ENCODE peak calls at places on chromosomes 13 and 19, in four cellular contexts. M is OCI-LY7, K is body of pancreas, R is Peyer's patch. O is an unnamed sample.

GRCh38 chr19:41027273-41027967 is 36.3 kb downstream of the CYP2B6 start:
- DNase-seq in K (no peak), M (no peak), R (no peak), O (no peak)

GRCh38 chr13:99905224-99905623 is 66.3 kb downstream of the ZIC5 start:
- DNase-seq in M (no peak), K (no peak), R (no peak), O (no peak)

GRCh38 chr19:7505288-7505681 is 10.6 kb upstream of the ZNF358 start:
- DNase-seq in M (no peak), K (no peak), R (no peak), O (peak; percentile 50)

GRCh38 chr13:22748866-22749586 is 431.8 kb upstream of the SGCG start:
- DNase-seq in M (no peak), R (no peak), K (no peak), O (no peak)

GRCh38 chr19:46133101-46133627 is 8.7 kb upstream of the IGFL3 start:
- DNase-seq in K (peak; percentile 39), R (no peak), M (no peak), O (peak; percentile 29)

GRCh38 chr13:71417205-71417604 is 449.8 kb downstream of the DACH1 start:
- DNase-seq in M (no peak), K (no peak), R (no peak), O (no peak)

GRCh38 chr13:87334176-87334575 is 337.0 kb upstream of the SLITRK5 start:
- DNase-seq in R (no peak), K (no peak), M (no peak), O (no peak)

GRCh38 chr13:48526269-48526668 is 6.6 kb downstream of the RCBTB2 start:
- DNase-seq in K (no peak), M (no peak), R (no peak), O (no peak)

GRCh38 chr13:76225815-76226489 is 589.8 kb downstream of the LMO7 start:
- DNase-seq in R (no peak), K (no peak), M (no peak), O (no peak)

GRCh38 chr19:1833540-1833939 is 14.7 kb downstream of the REXO1 start:
- DNase-seq in M (no peak), K (peak; percentile 58), R (no peak), O (no peak)

GRCh38 chr13:112103260-112103843 is 36.4 kb downstream of the SOX1 start:
- DNase-seq in R (no peak), M (no peak), K (no peak), O (no peak)

GRCh38 chr19:29446331-29446730 is 79.5 kb upstream of the VSTM2B start:
- DNase-seq in R (no peak), K (no peak), M (no peak), O (no peak)

GRCh38 chr13:42110410-42111155 is 62.1 kb downstream of the DGKH start:
- DNase-seq in M (peak; percentile 69), K (no peak), R (no peak), O (peak; percentile 30)

GRCh38 chr19:2552859-2553258 is 76.9 kb downstream of the GADD45B start:
- DNase-seq in M (peak; percentile 78), K (no peak), R (peak; percentile 65), O (no peak)

GRCh38 chr19:19276851-19277250 is 3.8 kb upstream of the TM6SF2 start:
- DNase-seq in K (no peak), R (no peak), M (no peak), O (no peak)

GRCh38 chr13:23758783-23759527 is 130.2 kb downstream of the MIPEP start:
- DNase-seq in R (no peak), K (no peak), M (no peak), O (no peak)

GRCh38 chr19:53037101-53038097 is 7.1 kb upstream of the ERVV-2 start:
- DNase-seq in K (peak; percentile 13), R (no peak), M (no peak), O (peak; percentile 19)

GRCh38 chr19:18939922-18940775 is 868 bp downstream of the HOMER3 start:
- DNase-seq in R (no peak), K (peak; percentile 50), M (no peak), O (peak; percentile 36)

GRCh38 chr13:91520952-91521351 is 122.5 kb downstream of the GPC5 start:
- DNase-seq in K (no peak), R (no peak), M (no peak), O (no peak)

GRCh38 chr19:46386151-46386550 is 27.2 kb downstream of the CCDC8 start:
- DNase-seq in K (peak; percentile 7), R (no peak), M (no peak), O (no peak)

GRCh38 chr13:40176242-40176641 is 490.2 kb downstream of the FOXO1 start:
- DNase-seq in R (no peak), M (no peak), K (no peak), O (no peak)

GRCh38 chr13:106464076-106464475 is 71.4 kb downstream of the EFNB2 start:
- DNase-seq in K (no peak), M (no peak), R (no peak), O (no peak)

GRCh38 chr13:25286308-25286968 is 850 bp downstream of the MTMR6 start:
- DNase-seq in K (peak; percentile 18), R (peak; percentile 62), M (peak; percentile 72), O (peak; percentile 46)

GRCh38 chr13:31611214-31611613 is 128.1 kb upstream of the RXFP2 start:
- DNase-seq in R (no peak), K (no peak), M (no peak), O (no peak)

GRCh38 chr19:32339988-32340874 is 5.2 kb upstream of the ZNF507 start:
- DNase-seq in K (peak; percentile 73), R (peak; percentile 47), M (peak; percentile 44), O (peak; percentile 66)

GRCh38 chr13:20182231-20182846 is 10.4 kb downstream of the GJB2 start:
- DNase-seq in M (peak; percentile 73), K (peak; percentile 61), R (no peak), O (no peak)

GRCh38 chr13:65540064-65540635 is 1690.0 kb downstream of the PCDH9 start:
- DNase-seq in R (no peak), K (no peak), M (no peak), O (no peak)

GRCh38 chr13:21707586-21707985 is 36.7 kb downstream of the FGF9 start:
- DNase-seq in K (no peak), M (no peak), R (no peak), O (no peak)

GRCh38 chr19:44755219-44755618 is 6.7 kb downstream of the BCL3 start:
- DNase-seq in R (no peak), K (no peak), M (no peak), O (no peak)
- H3K27ac ChIP-seq in R (peak overlapping the region; percentile 93), K (peak overlapping the region; percentile 91), M (peak overlapping the region; percentile 95), O (peak overlapping the region; percentile 99)

DNA sequence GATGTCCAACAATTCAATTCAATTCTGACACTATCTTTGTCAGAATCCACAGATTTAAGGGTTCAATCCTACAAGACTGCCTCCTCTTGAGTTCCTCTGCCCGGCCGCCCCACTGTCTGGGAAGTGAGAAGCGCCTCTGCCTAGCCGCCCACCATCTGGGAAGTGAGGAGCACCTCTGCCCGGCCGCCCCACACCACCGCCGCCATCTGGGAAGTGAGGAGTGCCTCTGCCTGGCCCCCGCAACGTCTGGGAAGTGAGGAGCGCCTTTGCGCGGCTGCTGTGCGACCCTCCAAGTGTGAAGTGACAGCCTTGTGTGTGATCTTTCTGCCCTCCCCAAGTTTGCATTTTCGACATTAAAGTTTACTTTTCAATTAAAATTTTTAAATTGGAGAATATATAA is 6.0 kb downstream of the ZNF614 start:
- DNase-seq in K (no peak), R (no peak), M (no peak), O (no peak)
- H3K9me3 ChIP-seq in K (no peaks in the 10 kb centered on the region), R (peaks cover 15% of the 10 kb centered on the region), M (peaks cover 20% of the 10 kb centered on the region), O (peaks cover 4% of the 10 kb centered on the region)

GRCh38 chr13:98752111-98752941 is at the start of gene SLC15A1:
- DNase-seq in R (no peak), K (peak; percentile 48), M (no peak), O (no peak)

GRCh38 chr13:98751397-98752110 is 918 bp downstream of the SLC15A1 start:
- DNase-seq in K (peak; percentile 60), R (no peak), M (no peak), O (no peak)

GRCh38 chr13:98755729-98756128 is 3.3 kb upstream of the SLC15A1 start:
- DNase-seq in M (no peak), R (no peak), K (no peak), O (no peak)

GRCh38 chr13:98752942-98753290 is 444 bp upstream of the SLC15A1 start:
- DNase-seq in M (no peak), R (no peak), K (no peak), O (no peak)

GRCh38 chr13:98755116-98755515 is 2.6 kb upstream of the SLC15A1 start:
- DNase-seq in R (no peak), K (no peak), M (no peak), O (no peak)
- H3K4me1 ChIP-seq in R (no peaks in the 10 kb centered on the region), K (peaks cover 15% of the 10 kb centered on the region), M (no peaks in the 10 kb centered on the region), O (no peaks in the 10 kb centered on the region)

GRCh38 chr13:27006519-27007161 is 165.0 kb downstream of the USP12 start:
- DNase-seq in K (peak; percentile 57), M (no peak), R (no peak), O (peak; percentile 65)
- H3K27ac ChIP-seq in K (no peak overlapping the region), M (no peak overlapping the region), R (no peak overlapping the region), O (no peak overlapping the region)

GRCh38 chr19:54646331-54646841 is 16.1 kb downstream of the LILRB1 start:
- DNase-seq in R (no peak), M (no peak), K (no peak), O (no peak)

GRCh38 chr19:54653181-54653809 is 9.5 kb upstream of the LILRB4 start:
- DNase-seq in M (peak; percentile 51), R (no peak), K (no peak), O (no peak)

GRCh38 chr19:54648129-54648528 is 14.7 kb upstream of the LILRB4 start:
- DNase-seq in M (no peak), K (no peak), R (no peak), O (no peak)

GRCh38 chr19:54654447-54655321 is 8.1 kb upstream of the LILRB4 start:
- DNase-seq in M (no peak), R (no peak), K (no peak), O (no peak)

DNA sequence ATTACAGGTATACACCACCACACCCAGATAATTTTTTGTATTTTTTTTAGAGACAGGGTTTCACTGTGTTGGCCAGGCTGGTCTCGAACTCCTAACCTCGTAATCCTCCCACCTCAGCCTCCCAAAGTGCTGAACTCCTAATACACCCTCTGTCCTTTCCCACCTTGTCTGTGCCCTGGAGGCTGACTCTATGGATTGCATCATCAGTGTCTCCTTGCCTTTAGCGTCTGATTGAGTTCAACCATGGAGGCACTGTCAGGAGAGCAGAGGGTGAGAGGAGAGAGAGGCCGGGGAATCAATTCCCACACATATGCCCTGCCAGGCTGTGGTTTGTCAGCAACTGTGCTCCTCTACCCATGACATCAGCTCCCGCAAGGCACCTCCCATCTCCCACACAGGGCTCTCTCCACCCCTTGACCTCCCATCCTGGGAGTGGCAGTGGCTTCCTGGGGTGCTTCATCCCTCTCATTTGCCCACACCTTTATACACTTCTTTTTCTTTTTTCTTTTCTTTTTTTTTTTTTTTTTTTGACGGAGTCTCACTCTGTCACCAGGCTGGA is 12.6 kb upstream of the LILRB4 start:
- DNase-seq in K (no peak), M (no peak), R (no peak), O (no peak)
- H3K9me3 ChIP-seq in K (no peaks in the 10 kb centered on the region), M (no peaks in the 10 kb centered on the region), R (no peaks in the 10 kb centered on the region), O (no peaks in the 10 kb centered on the region)

GRCh38 chr19:10402441-10403038 is 802 bp downstream of the CDC37 start:
- DNase-seq in K (peak; percentile 28), R (no peak), M (peak; percentile 41), O (peak; percentile 61)

GRCh38 chr19:10407102-10407501 is 3.8 kb upstream of the CDC37 start:
- DNase-seq in M (no peak), R (no peak), K (no peak), O (no peak)

GRCh38 chr19:10406191-10406590 is 2.8 kb upstream of the CDC37 start:
- DNase-seq in K (no peak), M (no peak), R (no peak), O (no peak)

GRCh38 chr19:10403137-10404021 is at the start of gene CDC37:
- DNase-seq in M (peak; percentile 98), R (peak; percentile 96), K (peak; percentile 98), O (peak; percentile 97)

GRCh38 chr19:10404888-10405808 is 1.8 kb upstream of the CDC37 start:
- DNase-seq in M (peak; percentile 59), R (no peak), K (no peak), O (no peak)
- H3K4me1 ChIP-seq in M (peaks cover 81% of the 10 kb centered on the region), R (peaks cover 5% of the 10 kb centered on the region), K (peaks cover 40% of the 10 kb centered on the region), O (peaks cover 16% of the 10 kb centered on the region)